ENCODE peak calls at places on chromosomes 3 and 15, in nine cellular contexts. One of them, this sample, is unnamed.
A peak's percentile ranks its signal among the peaks of the same experiment; 100 is the strongest.

GRCh38 chr3:105594219-105594618 is 227.5 kb downstream of the ALCAM start:
- DNase-seq in stomach: no peak
- DNase-seq in HepG2: no peak
- DNase-seq in GM12878: no peak
- DNase-seq in H1: no peak
- DNase-seq in K562: no peak
- DNase-seq in transverse colon: no peak
- DNase-seq in suprapubic skin: no peak
- DNase-seq in sigmoid colon: no peak
- DNase-seq in this sample: no peak

GRCh38 chr3:179029096-179029495 is 42.5 kb downstream of the ZMAT3 start:
- DNase-seq in stomach: no peak
- DNase-seq in HepG2: no peak
- DNase-seq in GM12878: no peak
- DNase-seq in H1: no peak
- DNase-seq in K562: no peak
- DNase-seq in transverse colon: no peak
- DNase-seq in suprapubic skin: no peak
- DNase-seq in sigmoid colon: no peak
- DNase-seq in this sample: no peak

GRCh38 chr3:125644036-125645025 is 49.0 kb upstream of the OSBPL11 start:
- DNase-seq in stomach: no peak
- DNase-seq in HepG2: peak; percentile 85
- DNase-seq in GM12878: no peak
- DNase-seq in H1: no peak
- DNase-seq in K562: no peak
- DNase-seq in transverse colon: peak; percentile 39
- DNase-seq in suprapubic skin: no peak
- DNase-seq in sigmoid colon: peak; percentile 79
- DNase-seq in this sample: no peak

GRCh38 chr15:41648097-41648496 is 12.1 kb upstream of the MGA start:
- DNase-seq in stomach: no peak
- DNase-seq in HepG2: peak; percentile 50
- DNase-seq in GM12878: no peak
- DNase-seq in H1: no peak
- DNase-seq in K562: no peak
- DNase-seq in transverse colon: no peak
- DNase-seq in suprapubic skin: no peak
- DNase-seq in sigmoid colon: no peak
- DNase-seq in this sample: no peak

GRCh38 chr15:62491642-62492041 is 326.6 kb upstream of the C2CD4B start:
- DNase-seq in stomach: no peak
- DNase-seq in HepG2: peak; percentile 22
- DNase-seq in GM12878: no peak
- DNase-seq in H1: no peak
- DNase-seq in K562: no peak
- DNase-seq in transverse colon: no peak
- DNase-seq in suprapubic skin: no peak
- DNase-seq in sigmoid colon: no peak
- DNase-seq in this sample: no peak

GRCh38 chr15:58039260-58040035 is 26.1 kb downstream of the ALDH1A2 start:
- DNase-seq in stomach: no peak
- DNase-seq in HepG2: no peak
- DNase-seq in GM12878: no peak
- DNase-seq in H1: no peak
- DNase-seq in K562: no peak
- DNase-seq in transverse colon: no peak
- DNase-seq in suprapubic skin: no peak
- DNase-seq in sigmoid colon: no peak
- DNase-seq in this sample: no peak

GRCh38 chr15:62301993-62302665 is 137.0 kb upstream of the C2CD4B start:
- DNase-seq in stomach: no peak
- DNase-seq in HepG2: no peak
- DNase-seq in GM12878: no peak
- DNase-seq in H1: no peak
- DNase-seq in K562: no peak
- DNase-seq in transverse colon: no peak
- DNase-seq in suprapubic skin: no peak
- DNase-seq in sigmoid colon: no peak
- DNase-seq in this sample: no peak

GRCh38 chr3:59867185-59868002 is 817.6 kb upstream of the CFAP20DC start:
- DNase-seq in stomach: no peak
- DNase-seq in HepG2: no peak
- DNase-seq in GM12878: no peak
- DNase-seq in H1: no peak
- DNase-seq in K562: no peak
- DNase-seq in transverse colon: no peak
- DNase-seq in suprapubic skin: no peak
- DNase-seq in sigmoid colon: no peak
- DNase-seq in this sample: no peak

GRCh38 chr3:190589326-190589725 is 75.4 kb downstream of the IL1RAP start:
- DNase-seq in stomach: no peak
- DNase-seq in HepG2: no peak
- DNase-seq in GM12878: no peak
- DNase-seq in H1: no peak
- DNase-seq in K562: no peak
- DNase-seq in transverse colon: no peak
- DNase-seq in suprapubic skin: no peak
- DNase-seq in sigmoid colon: no peak
- DNase-seq in this sample: no peak

GRCh38 chr3:136070334-136070733 is 104.8 kb downstream of the PPP2R3A start:
- DNase-seq in stomach: no peak
- DNase-seq in HepG2: no peak
- DNase-seq in GM12878: no peak
- DNase-seq in H1: no peak
- DNase-seq in K562: no peak
- DNase-seq in transverse colon: no peak
- DNase-seq in suprapubic skin: no peak
- DNase-seq in sigmoid colon: no peak
- DNase-seq in this sample: no peak

GRCh38 chr3:66431494-66431893 is 69.3 kb downstream of the LRIG1 start:
- DNase-seq in stomach: no peak
- DNase-seq in HepG2: no peak
- DNase-seq in GM12878: no peak
- DNase-seq in H1: no peak
- DNase-seq in K562: no peak
- DNase-seq in transverse colon: no peak
- DNase-seq in suprapubic skin: no peak
- DNase-seq in sigmoid colon: no peak
- DNase-seq in this sample: no peak

GRCh38 chr15:38670142-38671002 is 105.8 kb upstream of the RASGRP1 start:
- DNase-seq in stomach: no peak
- DNase-seq in HepG2: no peak
- DNase-seq in GM12878: no peak
- DNase-seq in H1: no peak
- DNase-seq in K562: no peak
- DNase-seq in transverse colon: peak; percentile 25
- DNase-seq in suprapubic skin: no peak
- DNase-seq in sigmoid colon: no peak
- DNase-seq in this sample: no peak

GRCh38 chr3:153958635-153959320 is 162.4 kb upstream of the ARHGEF26 start:
- DNase-seq in stomach: no peak
- DNase-seq in HepG2: no peak
- DNase-seq in GM12878: no peak
- DNase-seq in H1: no peak
- DNase-seq in K562: no peak
- DNase-seq in transverse colon: no peak
- DNase-seq in suprapubic skin: no peak
- DNase-seq in sigmoid colon: no peak
- DNase-seq in this sample: no peak

GRCh38 chr3:120683213-120683612 is 1.2 kb upstream of the HGD start:
- DNase-seq in stomach: no peak
- DNase-seq in HepG2: peak; percentile 19
- DNase-seq in GM12878: no peak
- DNase-seq in H1: no peak
- DNase-seq in K562: no peak
- DNase-seq in transverse colon: no peak
- DNase-seq in suprapubic skin: no peak
- DNase-seq in sigmoid colon: no peak
- DNase-seq in this sample: no peak

GRCh38 chr15:31372635-31373091 is 46.0 kb downstream of the KLF13 start:
- DNase-seq in stomach: no peak
- DNase-seq in HepG2: no peak
- DNase-seq in GM12878: no peak
- DNase-seq in H1: peak; percentile 69
- DNase-seq in K562: no peak
- DNase-seq in transverse colon: no peak
- DNase-seq in suprapubic skin: no peak
- DNase-seq in sigmoid colon: peak; percentile 90
- DNase-seq in this sample: no peak

GRCh38 chr15:25859838-25860645 is 3.1 kb downstream of the ATP10A start:
- DNase-seq in stomach: peak; percentile 56
- DNase-seq in HepG2: no peak
- DNase-seq in GM12878: no peak
- DNase-seq in H1: no peak
- DNase-seq in K562: no peak
- DNase-seq in transverse colon: no peak
- DNase-seq in suprapubic skin: no peak
- DNase-seq in sigmoid colon: peak; percentile 78
- DNase-seq in this sample: no peak
- TF ChIP-seq EP300 in stomach: peak; percentile 59
- TF ChIP-seq EP300 in HepG2: no peak
- TF ChIP-seq EP300 in GM12878: no peak
- TF ChIP-seq EP300 in H1: no peak
- TF ChIP-seq EP300 in K562: no peak
- TF ChIP-seq EP300 in transverse colon: no peak
- TF ChIP-seq EP300 in suprapubic skin: peak; percentile 15
- TF ChIP-seq EP300 in sigmoid colon: peak; percentile 43
- TF ChIP-seq EP300 in this sample: peak; percentile 70

GRCh38 chr15:60844010-60844409 is 365.1 kb upstream of the ICE2 start:
- DNase-seq in stomach: no peak
- DNase-seq in HepG2: peak; percentile 9
- DNase-seq in GM12878: no peak
- DNase-seq in H1: no peak
- DNase-seq in K562: no peak
- DNase-seq in transverse colon: no peak
- DNase-seq in suprapubic skin: no peak
- DNase-seq in sigmoid colon: no peak
- DNase-seq in this sample: no peak

GRCh38 chr15:60840703-60841411 is 361.9 kb upstream of the ICE2 start:
- DNase-seq in stomach: no peak
- DNase-seq in HepG2: no peak
- DNase-seq in GM12878: no peak
- DNase-seq in H1: no peak
- DNase-seq in K562: no peak
- DNase-seq in transverse colon: no peak
- DNase-seq in suprapubic skin: no peak
- DNase-seq in sigmoid colon: no peak
- DNase-seq in this sample: no peak

GRCh38 chr15:60843482-60843881 is 364.5 kb upstream of the ICE2 start:
- DNase-seq in stomach: no peak
- DNase-seq in HepG2: no peak
- DNase-seq in GM12878: no peak
- DNase-seq in H1: no peak
- DNase-seq in K562: no peak
- DNase-seq in transverse colon: no peak
- DNase-seq in suprapubic skin: no peak
- DNase-seq in sigmoid colon: no peak
- DNase-seq in this sample: no peak

GRCh38 chr15:60842694-60843093 is 363.8 kb upstream of the ICE2 start:
- DNase-seq in stomach: no peak
- DNase-seq in HepG2: no peak
- DNase-seq in GM12878: no peak
- DNase-seq in H1: no peak
- DNase-seq in K562: no peak
- DNase-seq in transverse colon: no peak
- DNase-seq in suprapubic skin: no peak
- DNase-seq in sigmoid colon: no peak
- DNase-seq in this sample: no peak

DNA sequence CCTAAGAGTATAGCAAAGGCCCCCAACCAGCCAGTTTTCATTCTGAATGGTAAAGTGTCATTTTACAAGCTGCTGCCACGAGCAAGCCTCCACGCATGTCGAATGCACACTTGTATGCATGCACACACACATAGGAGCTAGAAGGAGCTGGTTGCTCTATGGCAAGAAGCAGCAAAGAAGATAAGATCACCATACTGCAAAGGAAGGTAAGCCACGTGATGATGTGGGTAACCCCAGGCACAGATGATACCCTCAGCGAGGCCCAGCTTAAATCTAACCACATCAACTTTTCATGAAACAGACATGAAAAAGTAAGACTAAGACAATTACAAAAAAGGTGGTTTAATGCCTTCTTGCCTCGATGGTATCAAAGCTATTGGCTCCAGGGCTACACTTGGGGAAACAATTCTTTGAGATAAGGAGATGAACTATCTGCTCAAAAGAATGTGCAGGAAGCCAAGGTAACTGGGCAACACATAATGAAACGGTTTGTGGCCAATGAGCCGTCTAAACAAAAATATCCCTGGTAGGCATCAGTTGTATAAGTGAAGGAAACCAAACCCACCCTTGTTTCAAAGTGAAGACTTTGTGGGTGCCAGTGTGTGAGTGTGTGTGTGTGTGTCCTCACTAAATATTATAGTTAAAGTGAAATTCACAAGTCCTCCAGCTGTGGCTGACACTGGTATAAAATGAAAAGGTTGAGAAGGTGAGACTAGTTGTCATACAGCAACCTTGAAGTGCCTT is 365.7 kb upstream of the ICE2 start:
- DNase-seq in stomach: no peak
- DNase-seq in HepG2: no peak
- DNase-seq in GM12878: no peak
- DNase-seq in H1: no peak
- DNase-seq in K562: no peak
- DNase-seq in transverse colon: peak; percentile 24
- DNase-seq in suprapubic skin: no peak
- DNase-seq in sigmoid colon: no peak
- DNase-seq in this sample: no peak
- H3K27ac ChIP-seq in stomach: no peak overlapping the region
- H3K27ac ChIP-seq in HepG2: no peak overlapping the region
- H3K27ac ChIP-seq in GM12878: no peak overlapping the region
- H3K27ac ChIP-seq in H1: no peak overlapping the region
- H3K27ac ChIP-seq in K562: no peak overlapping the region
- H3K27ac ChIP-seq in transverse colon: no peak overlapping the region
- H3K27ac ChIP-seq in suprapubic skin: no peak overlapping the region
- H3K27ac ChIP-seq in sigmoid colon: no peak overlapping the region
- H3K27ac ChIP-seq in this sample: no peak overlapping the region

GRCh38 chr15:35880896-35881295 is 334.9 kb upstream of the DPH6 start:
- DNase-seq in stomach: no peak
- DNase-seq in HepG2: no peak
- DNase-seq in GM12878: no peak
- DNase-seq in H1: no peak
- DNase-seq in K562: no peak
- DNase-seq in transverse colon: no peak
- DNase-seq in suprapubic skin: no peak
- DNase-seq in sigmoid colon: no peak
- DNase-seq in this sample: no peak
- TF ChIP-seq POLR2AphosphoS5 in stomach: no peak
- TF ChIP-seq POLR2AphosphoS5 in HepG2: no peak
- TF ChIP-seq POLR2AphosphoS5 in GM12878: no peak
- TF ChIP-seq POLR2AphosphoS5 in H1: no peak
- TF ChIP-seq POLR2AphosphoS5 in K562: no peak
- TF ChIP-seq POLR2AphosphoS5 in transverse colon: no peak
- TF ChIP-seq POLR2AphosphoS5 in suprapubic skin: no peak
- TF ChIP-seq POLR2AphosphoS5 in sigmoid colon: no peak
- TF ChIP-seq POLR2AphosphoS5 in this sample: no peak

GRCh38 chr3:188686319-188686718 is 485.5 kb upstream of the TPRG1 start:
- DNase-seq in stomach: no peak
- DNase-seq in HepG2: no peak
- DNase-seq in GM12878: no peak
- DNase-seq in H1: no peak
- DNase-seq in K562: no peak
- DNase-seq in transverse colon: no peak
- DNase-seq in suprapubic skin: no peak
- DNase-seq in sigmoid colon: no peak
- DNase-seq in this sample: no peak
- TF ChIP-seq EP300 in stomach: no peak
- TF ChIP-seq EP300 in HepG2: no peak
- TF ChIP-seq EP300 in GM12878: no peak
- TF ChIP-seq EP300 in H1: no peak
- TF ChIP-seq EP300 in K562: no peak
- TF ChIP-seq EP300 in transverse colon: no peak
- TF ChIP-seq EP300 in suprapubic skin: no peak
- TF ChIP-seq EP300 in sigmoid colon: no peak
- TF ChIP-seq EP300 in this sample: no peak

GRCh38 chr3:111471851-111472250 is 70.1 kb upstream of the CD96 start:
- DNase-seq in stomach: no peak
- DNase-seq in HepG2: no peak
- DNase-seq in GM12878: no peak
- DNase-seq in H1: no peak
- DNase-seq in K562: no peak
- DNase-seq in transverse colon: no peak
- DNase-seq in suprapubic skin: no peak
- DNase-seq in sigmoid colon: no peak
- DNase-seq in this sample: no peak
- H3K27ac ChIP-seq in stomach: no peak overlapping the region
- H3K27ac ChIP-seq in HepG2: no peak overlapping the region
- H3K27ac ChIP-seq in GM12878: no peak overlapping the region
- H3K27ac ChIP-seq in H1: no peak overlapping the region
- H3K27ac ChIP-seq in K562: no peak overlapping the region
- H3K27ac ChIP-seq in transverse colon: no peak overlapping the region
- H3K27ac ChIP-seq in suprapubic skin: no peak overlapping the region
- H3K27ac ChIP-seq in sigmoid colon: no peak overlapping the region
- H3K27ac ChIP-seq in this sample: no peak overlapping the region

This sample was measured in esophagus muscularis mucosa.